ENCODE peak calls at places on chromosome 19, in six cellular contexts. One of them, this sample, is unnamed. For H3K9me3, the result is how much of the 10 kb centered on the place peaks cover.

GRCh38 chr19:2815191-2815614 is 4.5 kb upstream of the ZNF554 start:
- DNase-seq in ovary: no peak
- DNase-seq in HepG2: no peak
- DNase-seq in Peyer's patch: no peak
- DNase-seq in CD8-positive, alpha-beta memory T cell: no peak
- DNase-seq in heart right ventricle: no peak
- DNase-seq in this sample: no peak

GRCh38 chr19:49255674-49256073 is 69.3 kb downstream of the SLC6A16 start:
- DNase-seq in heart right ventricle: no peak
- DNase-seq in CD8-positive, alpha-beta memory T cell: no peak
- DNase-seq in Peyer's patch: no peak
- DNase-seq in ovary: no peak
- DNase-seq in HepG2: no peak
- DNase-seq in this sample: no peak

GRCh38 chr19:18899624-18900560 is 3.9 kb upstream of the CERS1 start:
- DNase-seq in Peyer's patch: no peak
- DNase-seq in HepG2: no peak
- DNase-seq in heart right ventricle: no peak
- DNase-seq in CD8-positive, alpha-beta memory T cell: no peak
- DNase-seq in ovary: no peak
- DNase-seq in this sample: no peak

GRCh38 chr19:5676711-5677110 is 3.6 kb downstream of the MICOS13 start:
- DNase-seq in HepG2: no peak
- DNase-seq in heart right ventricle: no peak
- DNase-seq in Peyer's patch: no peak
- DNase-seq in CD8-positive, alpha-beta memory T cell: no peak
- DNase-seq in ovary: no peak
- DNase-seq in this sample: peak

GRCh38 chr19:55069137-55069858 is 6.3 kb upstream of the RDH13 start:
- DNase-seq in heart right ventricle: peak
- DNase-seq in Peyer's patch: no peak
- DNase-seq in HepG2: no peak
- DNase-seq in CD8-positive, alpha-beta memory T cell: no peak
- DNase-seq in ovary: no peak
- DNase-seq in this sample: peak

GRCh38 chr19:623974-624373 is 9.4 kb downstream of the POLRMT start:
- DNase-seq in Peyer's patch: no peak
- DNase-seq in heart right ventricle: no peak
- DNase-seq in HepG2: no peak
- DNase-seq in CD8-positive, alpha-beta memory T cell: no peak
- DNase-seq in ovary: no peak
- DNase-seq in this sample: no peak

GRCh38 chr19:275000-275399 is 16.2 kb downstream of the PLPP2 start:
- DNase-seq in ovary: no peak
- DNase-seq in HepG2: no peak
- DNase-seq in heart right ventricle: no peak
- DNase-seq in Peyer's patch: no peak
- DNase-seq in CD8-positive, alpha-beta memory T cell: no peak
- DNase-seq in this sample: no peak

GRCh38 chr19:12270854-12271253 is 23.8 kb downstream of the ZNF44 start:
- DNase-seq in heart right ventricle: no peak
- DNase-seq in CD8-positive, alpha-beta memory T cell: no peak
- DNase-seq in Peyer's patch: no peak
- DNase-seq in HepG2: no peak
- DNase-seq in ovary: no peak
- DNase-seq in this sample: no peak

GRCh38 chr19:9937001-9937411 is 691 bp upstream of the OLFM2 start:
- DNase-seq in ovary: no peak
- DNase-seq in CD8-positive, alpha-beta memory T cell: no peak
- DNase-seq in HepG2: no peak
- DNase-seq in heart right ventricle: no peak
- DNase-seq in Peyer's patch: no peak
- DNase-seq in this sample: no peak

GRCh38 chr19:1076951-1077350 is 10.0 kb downstream of the ARHGAP45 start:
- DNase-seq in heart right ventricle: peak
- DNase-seq in HepG2: no peak
- DNase-seq in ovary: no peak
- DNase-seq in CD8-positive, alpha-beta memory T cell: peak
- DNase-seq in Peyer's patch: peak
- DNase-seq in this sample: peak

GRCh38 chr19:9968820-9969687 is 32.7 kb upstream of the OLFM2 start:
- DNase-seq in HepG2: no peak
- DNase-seq in heart right ventricle: no peak
- DNase-seq in CD8-positive, alpha-beta memory T cell: no peak
- DNase-seq in ovary: no peak
- DNase-seq in Peyer's patch: no peak
- DNase-seq in this sample: no peak

GRCh38 chr19:2679439-2679838 is 23.1 kb downstream of the GNG7 start:
- DNase-seq in HepG2: no peak
- DNase-seq in CD8-positive, alpha-beta memory T cell: no peak
- DNase-seq in Peyer's patch: no peak
- DNase-seq in heart right ventricle: no peak
- DNase-seq in ovary: no peak
- DNase-seq in this sample: no peak

GRCh38 chr19:49097453-49098288 is 12.4 kb downstream of the SNRNP70 start:
- DNase-seq in ovary: peak
- DNase-seq in HepG2: peak
- DNase-seq in CD8-positive, alpha-beta memory T cell: peak
- DNase-seq in Peyer's patch: peak
- DNase-seq in heart right ventricle: peak
- DNase-seq in this sample: peak

GRCh38 chr19:17243340-17243853 is 2.3 kb downstream of the NR2F6 start:
- DNase-seq in heart right ventricle: no peak
- DNase-seq in Peyer's patch: no peak
- DNase-seq in HepG2: peak
- DNase-seq in ovary: no peak
- DNase-seq in CD8-positive, alpha-beta memory T cell: no peak
- DNase-seq in this sample: no peak

GRCh38 chr19:13029893-13030292 is 34.6 kb downstream of the NFIX start:
- DNase-seq in HepG2: no peak
- DNase-seq in CD8-positive, alpha-beta memory T cell: no peak
- DNase-seq in Peyer's patch: no peak
- DNase-seq in ovary: no peak
- DNase-seq in heart right ventricle: no peak
- DNase-seq in this sample: peak

GRCh38 chr19:17183858-17184271 is 31.3 kb upstream of the USE1 start:
- DNase-seq in CD8-positive, alpha-beta memory T cell: no peak
- DNase-seq in ovary: no peak
- DNase-seq in HepG2: no peak
- DNase-seq in heart right ventricle: no peak
- DNase-seq in Peyer's patch: peak
- DNase-seq in this sample: no peak

GRCh38 chr19:46080561-46080960 is 39.8 kb upstream of the IGFL4 start:
- DNase-seq in ovary: no peak
- DNase-seq in CD8-positive, alpha-beta memory T cell: no peak
- DNase-seq in HepG2: no peak
- DNase-seq in heart right ventricle: no peak
- DNase-seq in Peyer's patch: no peak
- DNase-seq in this sample: no peak

GRCh38 chr19:42420055-42420544 is 7.1 kb downstream of the LIPE start:
- DNase-seq in heart right ventricle: no peak
- DNase-seq in HepG2: peak
- DNase-seq in CD8-positive, alpha-beta memory T cell: peak
- DNase-seq in ovary: no peak
- DNase-seq in Peyer's patch: peak
- DNase-seq in this sample: peak

GRCh38 chr19:33344611-33345010 is 28.9 kb upstream of the CEBPG start:
- DNase-seq in heart right ventricle: no peak
- DNase-seq in HepG2: no peak
- DNase-seq in ovary: no peak
- DNase-seq in Peyer's patch: no peak
- DNase-seq in CD8-positive, alpha-beta memory T cell: no peak
- DNase-seq in this sample: no peak

GRCh38 chr19:33339016-33339749 is 34.3 kb upstream of the CEBPG start:
- DNase-seq in ovary: no peak
- DNase-seq in Peyer's patch: no peak
- DNase-seq in heart right ventricle: no peak
- DNase-seq in CD8-positive, alpha-beta memory T cell: no peak
- DNase-seq in HepG2: no peak
- DNase-seq in this sample: no peak

GRCh38 chr19:38441660-38442348 is 8.3 kb downstream of the RYR1 start:
- DNase-seq in Peyer's patch: no peak
- DNase-seq in CD8-positive, alpha-beta memory T cell: no peak
- DNase-seq in HepG2: peak
- DNase-seq in heart right ventricle: no peak
- DNase-seq in ovary: no peak
- DNase-seq in this sample: no peak

GRCh38 chr19:48510421-48511268 is 990 bp downstream of the LMTK3 start:
- DNase-seq in Peyer's patch: peak
- DNase-seq in ovary: peak
- DNase-seq in heart right ventricle: peak
- DNase-seq in HepG2: no peak
- DNase-seq in CD8-positive, alpha-beta memory T cell: peak
- DNase-seq in this sample: peak

GRCh38 chr19:49567722-49568454 is 12.5 kb downstream of the NOSIP start:
- DNase-seq in ovary: no peak
- DNase-seq in heart right ventricle: no peak
- DNase-seq in Peyer's patch: peak
- DNase-seq in HepG2: no peak
- DNase-seq in CD8-positive, alpha-beta memory T cell: peak
- DNase-seq in this sample: no peak

GRCh38 chr19:36604656-36605100 is 435 bp upstream of the ZNF382 start:
- DNase-seq in heart right ventricle: peak
- DNase-seq in Peyer's patch: peak
- DNase-seq in HepG2: peak
- DNase-seq in CD8-positive, alpha-beta memory T cell: peak
- DNase-seq in ovary: peak
- DNase-seq in this sample: no peak

GRCh38 chr19:6971366-6971765 is 49.9 kb downstream of the MBD3L2B start:
- DNase-seq in ovary: no peak
- DNase-seq in HepG2: no peak
- DNase-seq in CD8-positive, alpha-beta memory T cell: no peak
- DNase-seq in Peyer's patch: no peak
- DNase-seq in heart right ventricle: no peak
- DNase-seq in this sample: no peak

GRCh38 chr19:10089801-10090375 is 3.8 kb downstream of the SHFL start:
- DNase-seq in CD8-positive, alpha-beta memory T cell: no peak
- DNase-seq in Peyer's patch: no peak
- DNase-seq in HepG2: no peak
- DNase-seq in ovary: no peak
- DNase-seq in heart right ventricle: no peak
- DNase-seq in this sample: no peak

GRCh38 chr19:46350029-46350757 is 3.3 kb downstream of the PPP5C start:
- DNase-seq in HepG2: no peak
- DNase-seq in Peyer's patch: peak
- DNase-seq in ovary: no peak
- DNase-seq in heart right ventricle: no peak
- DNase-seq in CD8-positive, alpha-beta memory T cell: no peak
- DNase-seq in this sample: no peak

GRCh38 chr19:3186377-3186688 is 603 bp downstream of the NCLN start:
- DNase-seq in HepG2: no peak
- DNase-seq in heart right ventricle: no peak
- DNase-seq in Peyer's patch: no peak
- DNase-seq in ovary: no peak
- DNase-seq in CD8-positive, alpha-beta memory T cell: no peak
- DNase-seq in this sample: no peak

GRCh38 chr19:13109361-13110098 is 6.9 kb upstream of the LYL1 start:
- DNase-seq in CD8-positive, alpha-beta memory T cell: no peak
- DNase-seq in ovary: no peak
- DNase-seq in HepG2: no peak
- DNase-seq in heart right ventricle: no peak
- DNase-seq in Peyer's patch: no peak
- DNase-seq in this sample: no peak

GRCh38 chr19:16180611-16181010 is 4.6 kb upstream of the FAM32A start:
- DNase-seq in Peyer's patch: no peak
- DNase-seq in ovary: no peak
- DNase-seq in CD8-positive, alpha-beta memory T cell: no peak
- DNase-seq in heart right ventricle: no peak
- DNase-seq in HepG2: no peak
- DNase-seq in this sample: no peak

GRCh38 chr19:47122359-47123335 is 8.0 kb upstream of the SAE1 start:
- DNase-seq in Peyer's patch: no peak
- DNase-seq in CD8-positive, alpha-beta memory T cell: no peak
- DNase-seq in heart right ventricle: no peak
- DNase-seq in ovary: no peak
- DNase-seq in HepG2: peak
- DNase-seq in this sample: no peak

GRCh38 chr19:33302974-33303790 is 848 bp upstream of the CEBPA start:
- DNase-seq in Peyer's patch: no peak
- DNase-seq in ovary: peak
- DNase-seq in heart right ventricle: no peak
- DNase-seq in CD8-positive, alpha-beta memory T cell: no peak
- DNase-seq in HepG2: no peak
- DNase-seq in this sample: no peak

GRCh38 chr19:3161453-3161852 is 17.1 kb upstream of the S1PR4 start:
- DNase-seq in heart right ventricle: no peak
- DNase-seq in HepG2: no peak
- DNase-seq in Peyer's patch: no peak
- DNase-seq in ovary: no peak
- DNase-seq in CD8-positive, alpha-beta memory T cell: no peak
- DNase-seq in this sample: no peak

DNA sequence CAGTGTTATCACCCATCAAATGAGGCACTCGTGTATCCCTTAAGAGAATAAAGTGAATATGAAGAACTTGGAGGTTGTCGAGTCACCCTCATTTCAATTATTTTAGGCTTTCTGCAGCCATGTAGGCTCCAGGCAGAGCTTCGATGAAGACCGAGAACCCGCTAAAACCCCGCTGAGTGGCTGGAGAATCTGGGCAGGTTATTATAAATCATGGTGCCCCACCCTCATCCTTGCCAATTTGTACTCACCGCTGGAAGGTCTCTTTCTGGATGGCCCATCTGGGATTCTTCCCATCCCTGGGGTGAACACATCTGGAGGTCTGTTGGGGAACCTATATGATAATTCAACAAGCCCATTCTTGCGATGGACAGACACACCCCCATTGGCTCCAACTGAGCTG is 190.8 kb downstream of the ZNF536 start:
- DNase-seq in HepG2: no peak
- DNase-seq in ovary: no peak
- DNase-seq in Peyer's patch: no peak
- DNase-seq in CD8-positive, alpha-beta memory T cell: no peak
- DNase-seq in heart right ventricle: no peak
- DNase-seq in this sample: no peak
- H3K9me3 ChIP-seq in HepG2: under half
- H3K9me3 ChIP-seq in ovary: under half
- H3K9me3 ChIP-seq in Peyer's patch: under half
- H3K9me3 ChIP-seq in CD8-positive, alpha-beta memory T cell: under half
- H3K9me3 ChIP-seq in heart right ventricle: under half
- H3K9me3 ChIP-seq in this sample: under half

GRCh38 chr19:14719162-14719561 is 29.3 kb downstream of the ZNF333 start:
- DNase-seq in Peyer's patch: no peak
- DNase-seq in heart right ventricle: no peak
- DNase-seq in HepG2: no peak
- DNase-seq in ovary: no peak
- DNase-seq in CD8-positive, alpha-beta memory T cell: no peak
- DNase-seq in this sample: no peak
- H3K9me3 ChIP-seq in Peyer's patch: under half
- H3K9me3 ChIP-seq in heart right ventricle: half or more
- H3K9me3 ChIP-seq in HepG2: under half
- H3K9me3 ChIP-seq in ovary: half or more
- H3K9me3 ChIP-seq in CD8-positive, alpha-beta memory T cell: half or more
- H3K9me3 ChIP-seq in this sample: under half

GRCh38 chr19:22533761-22534160 is 100.4 kb upstream of the ZNF492 start:
- DNase-seq in heart right ventricle: no peak
- DNase-seq in ovary: no peak
- DNase-seq in CD8-positive, alpha-beta memory T cell: no peak
- DNase-seq in Peyer's patch: no peak
- DNase-seq in HepG2: no peak
- DNase-seq in this sample: no peak
- H3K9me3 ChIP-seq in heart right ventricle: under half
- H3K9me3 ChIP-seq in ovary: under half
- H3K9me3 ChIP-seq in CD8-positive, alpha-beta memory T cell: under half
- H3K9me3 ChIP-seq in Peyer's patch: under half
- H3K9me3 ChIP-seq in HepG2: half or more
- H3K9me3 ChIP-seq in this sample: under half

GRCh38 chr19:44948237-44948636 is 2.4 kb downstream of the APOC2 start:
- DNase-seq in CD8-positive, alpha-beta memory T cell: no peak
- DNase-seq in ovary: no peak
- DNase-seq in Peyer's patch: no peak
- DNase-seq in HepG2: no peak
- DNase-seq in heart right ventricle: no peak
- DNase-seq in this sample: no peak
- H3K9me3 ChIP-seq in CD8-positive, alpha-beta memory T cell: under half
- H3K9me3 ChIP-seq in ovary: under half
- H3K9me3 ChIP-seq in Peyer's patch: under half
- H3K9me3 ChIP-seq in HepG2: under half
- H3K9me3 ChIP-seq in heart right ventricle: under half
- H3K9me3 ChIP-seq in this sample: under half

This sample was measured in MM.1S.